ENCODE peak calls at places on chromosomes 12 and 14, in eight cellular contexts. T, J, Z, N, A, E, G and W are unnamed samples.

GRCh38 chr14:64220466-64220865 is 73.7 kb downstream of the ESR2 start:
- DNase-seq in T (no peak), J (no peak), Z (no peak), N (peak), A (no peak), E (no peak), G (no peak), W (no peak)

GRCh38 chr14:84937449-84937848 is 592.5 kb upstream of the FLRT2 start:
- DNase-seq in T (no peak), J (no peak), Z (no peak), N (no peak), A (no peak), E (no peak), G (no peak), W (no peak)

GRCh38 chr12:8698830-8699330 is 1.1 kb downstream of the RIMKLB start:
- DNase-seq in T (peak), J (no peak), Z (no peak), N (no peak), A (no peak), E (no peak), G (no peak), W (no peak)

GRCh38 chr12:84826925-84827324 is 85.7 kb downstream of the SLC6A15 start:
- DNase-seq in T (no peak), J (no peak), Z (no peak), N (no peak), A (no peak), E (no peak), G (no peak), W (no peak)

GRCh38 chr12:101557092-101557491 is 37.7 kb upstream of the MYBPC1 start:
- DNase-seq in T (no peak), J (no peak), Z (no peak), N (no peak), A (no peak), E (no peak), G (no peak), W (no peak)

GRCh38 chr14:81005540-81006228 is 50.3 kb downstream of the TSHR start:
- DNase-seq in T (no peak), J (no peak), Z (no peak), N (no peak), A (no peak), E (no peak), G (no peak), W (no peak)

GRCh38 chr12:46547421-46548340 is 175.1 kb upstream of the SLC38A2 start:
- DNase-seq in T (peak), J (no peak), Z (peak), N (no peak), A (no peak), E (no peak), G (no peak), W (no peak)

GRCh38 chr14:50882932-50883826 is 11.3 kb downstream of the ABHD12B start:
- DNase-seq in T (no peak), J (no peak), Z (no peak), N (no peak), A (no peak), E (no peak), G (peak), W (no peak)

GRCh38 chr14:52950410-52950897 is 396 bp downstream of the FERMT2 start:
- DNase-seq in T (peak), J (peak), Z (peak), N (peak), A (no peak), E (peak), G (peak), W (peak)

GRCh38 chr12:34016361-34016760 is 5.9 kb upstream of the ALG10 start:
- DNase-seq in T (no peak), J (no peak), Z (no peak), N (no peak), A (no peak), E (no peak), G (no peak), W (no peak)

GRCh38 chr12:131831021-131831571 is 2.9 kb downstream of the MMP17 start:
- DNase-seq in T (peak), J (no peak), Z (peak), N (no peak), A (no peak), E (peak), G (no peak), W (no peak)

GRCh38 chr14:54395716-54396115 is 1.1 kb upstream of the CDKN3 start:
- DNase-seq in T (no peak), J (no peak), Z (no peak), N (no peak), A (no peak), E (no peak), G (no peak), W (no peak)

GRCh38 chr12:132363661-132364347 is 34.4 kb upstream of the GALNT9 start:
- DNase-seq in T (no peak), J (no peak), Z (no peak), N (no peak), A (no peak), E (no peak), G (no peak), W (no peak)

GRCh38 chr14:104554608-104555401 is 24.8 kb upstream of the C14orf180 start:
- DNase-seq in T (peak), J (no peak), Z (no peak), N (no peak), A (no peak), E (no peak), G (peak), W (no peak)

GRCh38 chr12:55712154-55712553 is 3.7 kb upstream of the BLOC1S1 start:
- DNase-seq in T (no peak), J (no peak), Z (no peak), N (no peak), A (no peak), E (no peak), G (no peak), W (no peak)